ENCODE peak calls at places on chromosome 9, in ten cellular contexts. B is colonic mucosa; L is CD8-positive, alpha-beta T cell; Q is Peyer's patch; G is thoracic aorta; U is heart right ventricle; K is effector memory CD4-positive, alpha-beta T cell; H is heart left ventricle; D is MM.1S; R is fibroblast of lung. I is an unnamed sample.

GRCh38 chr9:38017149-38017884 is 51.7 kb downstream of the SHB start:
- DNase-seq in R (no peak), K (no peak), D (no peak), B (no peak), U (peak; percentile 68), Q (no peak), G (no peak), H (peak; percentile 88), L (no peak), I (no peak)

GRCh38 chr9:120486347-120486746 is 93.6 kb downstream of the CDK5RAP2 start:
- DNase-seq in H (no peak), Q (no peak), U (no peak), K (no peak), G (no peak), B (no peak), D (no peak), L (no peak), R (no peak), I (no peak)

GRCh38 chr9:105205787-105206511 is 38.5 kb upstream of the SLC44A1 start:
- DNase-seq in Q (no peak), U (no peak), R (peak; percentile 97), H (peak; percentile 71), D (no peak), B (peak; percentile 39), K (no peak), G (peak; percentile 26), L (no peak), I (no peak)

GRCh38 chr9:95816716-95817115 is 58.8 kb upstream of the ERCC6L2 start:
- DNase-seq in H (no peak), G (no peak), Q (no peak), L (no peak), K (no peak), D (no peak), U (no peak), R (no peak), B (no peak), I (no peak)

GRCh38 chr9:34338664-34339063 is 9.3 kb downstream of the NUDT2 start:
- DNase-seq in H (peak; percentile 33), Q (no peak), K (no peak), R (no peak), B (no peak), U (peak; percentile 15), G (no peak), L (no peak), D (no peak), I (no peak)

GRCh38 chr9:115164511-115164974 is 46.6 kb upstream of the TNC start:
- DNase-seq in G (no peak), Q (no peak), U (no peak), D (peak; percentile 70), K (no peak), H (no peak), L (no peak), R (peak; percentile 45), B (no peak), I (no peak)

GRCh38 chr9:106479679-106480078 is 383.3 kb upstream of the ZNF462 start:
- DNase-seq in L (no peak), G (no peak), U (no peak), H (no peak), D (no peak), Q (no peak), K (no peak), B (no peak), R (no peak), I (no peak)

GRCh38 chr9:109403116-109403515 is 82.3 kb upstream of the EPB41L4B start:
- DNase-seq in G (no peak), D (no peak), Q (no peak), L (no peak), B (no peak), K (no peak), U (no peak), R (no peak), H (no peak), I (no peak)

GRCh38 chr9:108885643-108886348 is 23.7 kb downstream of the ACTL7A start:
- DNase-seq in U (no peak), R (peak; percentile 76), H (no peak), K (no peak), D (peak; percentile 92), Q (no peak), G (no peak), L (no peak), B (peak; percentile 42), I (peak; percentile 60)

GRCh38 chr9:97557606-97558095 is 56.2 kb downstream of the TMOD1 start:
- DNase-seq in U (peak; percentile 69), K (no peak), H (peak; percentile 84), D (no peak), G (peak; percentile 80), B (peak; percentile 39), L (no peak), R (peak; percentile 53), Q (no peak), I (peak; percentile 87)

GRCh38 chr9:114417511-114417910 is 29.7 kb upstream of the AKNA start:
- DNase-seq in L (no peak), H (no peak), U (no peak), Q (no peak), G (no peak), D (no peak), R (peak; percentile 56), B (no peak), K (no peak), I (no peak)

GRCh38 chr9:95057121-95057520 is 260.4 kb downstream of the FANCC start:
- DNase-seq in L (no peak), G (no peak), K (no peak), Q (no peak), U (no peak), B (no peak), D (no peak), H (no peak), R (peak; percentile 76), I (no peak)

GRCh38 chr9:99595796-99596195 is 225.9 kb upstream of the NR4A3 start:
- DNase-seq in Q (no peak), U (no peak), R (no peak), L (no peak), D (no peak), K (no peak), H (no peak), G (no peak), B (no peak), I (no peak)

GRCh38 chr9:37031902-37032301 is 2.2 kb downstream of the PAX5 start:
- DNase-seq in L (no peak), B (no peak), G (no peak), H (no peak), U (no peak), Q (no peak), D (no peak), K (no peak), R (no peak), I (no peak)

DNA sequence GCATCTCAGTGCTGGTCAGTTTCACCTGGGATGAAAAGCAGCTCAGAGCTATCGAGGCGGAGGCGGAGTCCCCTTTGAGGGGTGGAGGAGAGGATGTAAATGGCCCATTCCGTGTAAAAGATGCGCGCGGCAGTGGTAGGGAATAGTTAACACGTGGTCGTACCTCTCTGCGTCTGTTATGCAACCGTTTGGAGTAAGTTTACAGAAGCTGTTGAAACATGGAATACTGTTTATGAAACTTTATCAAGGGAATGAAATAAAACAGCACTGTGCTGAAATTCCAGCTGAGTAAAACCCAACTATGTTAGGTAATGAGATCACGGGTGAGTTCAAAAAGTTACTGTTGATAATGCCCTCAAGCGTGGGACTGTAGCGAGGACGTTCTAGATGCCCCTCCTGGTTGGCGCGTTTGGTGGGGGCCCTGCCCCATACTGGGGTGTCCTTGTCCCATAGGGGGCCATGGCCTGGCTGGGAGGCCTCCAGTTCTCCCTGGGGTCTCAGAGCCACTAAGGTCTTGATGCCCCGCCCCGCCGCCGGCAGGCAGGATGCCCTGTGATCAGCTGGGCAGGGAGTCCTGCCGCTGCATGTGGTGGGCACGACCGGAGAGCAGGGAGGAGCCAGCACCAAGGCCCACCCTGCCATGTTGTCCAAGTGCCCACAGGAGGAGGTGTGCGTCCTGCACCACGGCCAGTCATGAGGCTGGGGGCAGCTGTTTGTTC is 90.9 kb downstream of the COL5A1 start:
- DNase-seq in R (peak; percentile 34), G (no peak), U (no peak), Q (no peak), K (no peak), B (no peak), L (no peak), H (no peak), D (no peak), I (no peak)
- H3K4me3 ChIP-seq in R (no peak overlapping the region), G (no peak overlapping the region), U (no peak overlapping the region), Q (no peak overlapping the region), K (no peak overlapping the region), B (no peak overlapping the region), L (no peak overlapping the region), H (no peak overlapping the region), D (no peak overlapping the region), I (no peak overlapping the region)

GRCh38 chr9:135714242-135715055 is 12.5 kb downstream of the KCNT1 start:
- DNase-seq in U (no peak), G (no peak), K (no peak), B (no peak), L (no peak), Q (no peak), D (no peak), H (no peak), R (no peak), I (peak; percentile 60)
- H3K27me3 ChIP-seq in U (peaks cover 64% of the 10 kb centered on the region), G (no peaks in the 10 kb centered on the region), K (peaks cover 16% of the 10 kb centered on the region), B (peaks cover 5% of the 10 kb centered on the region), L (no peaks in the 10 kb centered on the region), Q (no peaks in the 10 kb centered on the region), D (peaks cover 85% of the 10 kb centered on the region), H (peaks cover 61% of the 10 kb centered on the region), R (peaks cover 8% of the 10 kb centered on the region), I (no peaks in the 10 kb centered on the region)

GRCh38 chr9:2012347-2012746 is 2.8 kb upstream of the SMARCA2 start:
- DNase-seq in G (no peak), D (no peak), K (no peak), L (no peak), R (no peak), U (no peak), B (no peak), H (no peak), Q (no peak), I (no peak)

GRCh38 chr9:2015581-2016410 is 649 bp downstream of the SMARCA2 start:
- DNase-seq in R (peak; percentile 31), K (peak; percentile 17), D (peak; percentile 50), Q (peak; percentile 79), L (peak; percentile 34), B (peak; percentile 57), H (peak; percentile 62), U (peak; percentile 69), G (peak; percentile 7), I (peak; percentile 34)

GRCh38 chr9:2014696-2015580 is at the start of gene SMARCA2:
- DNase-seq in B (peak; percentile 98), K (peak; percentile 91), L (peak; percentile 96), D (peak; percentile 97), R (peak; percentile 95), Q (peak; percentile 99), G (peak; percentile 88), U (peak; percentile 98), H (peak; percentile 98), I (peak; percentile 95)

GRCh38 chr9:2014148-2014547 is 999 bp upstream of the SMARCA2 start:
- DNase-seq in D (no peak), G (no peak), K (no peak), B (peak; percentile 24), L (no peak), R (no peak), H (no peak), U (no peak), Q (no peak), I (no peak)

GRCh38 chr9:2013688-2014087 is 1.5 kb upstream of the SMARCA2 start:
- DNase-seq in K (no peak), G (no peak), L (no peak), U (no peak), R (peak; percentile 60), H (no peak), Q (no peak), D (no peak), B (no peak), I (no peak)
- H3K4me3 ChIP-seq in K (peak overlapping the region; percentile 83), G (peak overlapping the region; percentile 94), L (no peak overlapping the region), U (no peak overlapping the region), R (peak overlapping the region; percentile 84), H (no peak overlapping the region), Q (no peak overlapping the region), D (peak overlapping the region; percentile 92), B (peak overlapping the region; percentile 76), I (no peak overlapping the region)

GRCh38 chr9:81308404-81308803 is 380.9 kb downstream of the TLE1 start:
- DNase-seq in R (no peak), K (no peak), D (no peak), G (no peak), H (no peak), B (no peak), U (no peak), Q (no peak), L (no peak), I (no peak)
- H3K27me3 ChIP-seq in R (no peaks in the 10 kb centered on the region), K (no peaks in the 10 kb centered on the region), D (no peaks in the 10 kb centered on the region), G (no peaks in the 10 kb centered on the region), H (no peaks in the 10 kb centered on the region), B (no peaks in the 10 kb centered on the region), U (no peaks in the 10 kb centered on the region), Q (no peaks in the 10 kb centered on the region), L (no peaks in the 10 kb centered on the region), I (no peaks in the 10 kb centered on the region)